ENCODE peak calls at places on chromosomes 2 and 18, in eight cellular contexts. S is BE2C; F is PC-9; B is fibroblast of villous mesenchyme; K is CD8-positive, alpha-beta T cell; I is GM23248; M is esophagus muscularis mucosa; P is NT2/D1. Y is an unnamed sample.

GRCh38 chr18:27378396-27379094 is 193.4 kb upstream of the CHST9 start:
- DNase-seq in S (no peak), F (peak; percentile 55), B (no peak), K (no peak), I (peak; percentile 50), M (no peak), P (no peak), Y (peak; percentile 79)

GRCh38 chr18:58186258-58186948 is 142.4 kb downstream of the NEDD4L start:
- DNase-seq in S (no peak), F (peak; percentile 73), B (peak; percentile 40), K (no peak), I (peak; percentile 72), M (no peak), P (no peak), Y (peak; percentile 82)

GRCh38 chr2:52828112-52828511 is 939.5 kb upstream of the CHAC2 start:
- DNase-seq in S (no peak), F (no peak), B (no peak), K (no peak), I (no peak), M (no peak), P (no peak), Y (no peak)

GRCh38 chr2:84443477-84443876 is 15.6 kb downstream of the SUCLG1 start:
- DNase-seq in S (no peak), F (no peak), B (peak; percentile 80), K (no peak), I (no peak), M (no peak), P (no peak), Y (peak; percentile 18)

GRCh38 chr18:48953096-48953706 is 2.4 kb upstream of the SMAD7 start:
- DNase-seq in S (no peak), F (no peak), B (no peak), K (no peak), I (peak; percentile 61), M (no peak), P (no peak), Y (no peak)

GRCh38 chr18:28193177-28193778 is 16.3 kb upstream of the CDH2 start:
- DNase-seq in S (no peak), F (no peak), B (no peak), K (no peak), I (no peak), M (no peak), P (no peak), Y (no peak)

GRCh38 chr2:108630567-108631405 is 88.5 kb upstream of the RANBP2 start:
- DNase-seq in S (no peak), F (no peak), B (peak; percentile 64), K (no peak), I (peak; percentile 39), M (no peak), P (no peak), Y (no peak)

GRCh38 chr18:22452226-22452668 is 34.5 kb upstream of the CTAGE1 start:
- DNase-seq in S (no peak), F (no peak), B (no peak), K (no peak), I (no peak), M (no peak), P (no peak), Y (no peak)

GRCh38 chr2:112714331-112714730 is 6.5 kb upstream of the NT5DC4 start:
- DNase-seq in S (no peak), F (no peak), B (no peak), K (no peak), I (no peak), M (no peak), P (no peak), Y (no peak)

GRCh38 chr18:32439802-32440201 is 30.9 kb downstream of the GAREM1 start:
- DNase-seq in S (no peak), F (no peak), B (no peak), K (no peak), I (no peak), M (no peak), P (no peak), Y (no peak)

GRCh38 chr2:2455151-2455550 is 124.1 kb upstream of the MYT1L start:
- DNase-seq in S (no peak), F (no peak), B (no peak), K (no peak), I (no peak), M (no peak), P (no peak), Y (peak; percentile 41)

GRCh38 chr2:195057001-195057400 is 600.0 kb upstream of the SLC39A10 start:
- DNase-seq in S (no peak), F (no peak), B (no peak), K (no peak), I (no peak), M (no peak), P (no peak), Y (no peak)

GRCh38 chr2:134670955-134671354 is 47.8 kb downstream of the TMEM163 start:
- DNase-seq in S (no peak), F (no peak), B (no peak), K (no peak), I (no peak), M (no peak), P (no peak), Y (no peak)
- H3K4me3 ChIP-seq in S (no peak overlapping the region), F (no peak overlapping the region), B (no peak overlapping the region), K (no peak overlapping the region), I (no peak overlapping the region), M (no peak overlapping the region), P (no peak overlapping the region), Y (no peak overlapping the region)

GRCh38 chr2:231245253-231246094 is 47.0 kb downstream of the ARMC9 start:
- DNase-seq in S (peak; percentile 29), F (peak; percentile 25), B (peak; percentile 44), K (no peak), I (no peak), M (no peak), P (no peak), Y (no peak)
- H3K4me3 ChIP-seq in S (no peak overlapping the region), F (no peak overlapping the region), B (no peak overlapping the region), K (no peak overlapping the region), I (no peak overlapping the region), M (no peak overlapping the region), P (no peak overlapping the region), Y (no peak overlapping the region)

GRCh38 chr2:45007356-45007755 is 1.9 kb downstream of the SIX2 start:
- DNase-seq in S (no peak), F (no peak), B (no peak), K (no peak), I (no peak), M (no peak), P (no peak), Y (no peak)

GRCh38 chr2:45006942-45007287 is 2.3 kb downstream of the SIX2 start:
- DNase-seq in S (no peak), F (no peak), B (no peak), K (no peak), I (no peak), M (no peak), P (no peak), Y (no peak)

GRCh38 chr2:45004569-45005181 is 4.6 kb downstream of the SIX2 start:
- DNase-seq in S (no peak), F (no peak), B (no peak), K (no peak), I (peak; percentile 35), M (no peak), P (no peak), Y (no peak)

GRCh38 chr2:45005261-45006002 is 3.8 kb downstream of the SIX2 start:
- DNase-seq in S (no peak), F (no peak), B (no peak), K (no peak), I (no peak), M (no peak), P (no peak), Y (no peak)

GRCh38 chr2:45006041-45006941 is 3.0 kb downstream of the SIX2 start:
- DNase-seq in S (no peak), F (no peak), B (no peak), K (no peak), I (no peak), M (no peak), P (no peak), Y (no peak)
- H3K4me3 ChIP-seq in S (no peak overlapping the region), F (no peak overlapping the region), B (no peak overlapping the region), K (no peak overlapping the region), I (no peak overlapping the region), M (no peak overlapping the region), P (no peak overlapping the region), Y (peak overlapping the region; percentile 1)

DNA sequence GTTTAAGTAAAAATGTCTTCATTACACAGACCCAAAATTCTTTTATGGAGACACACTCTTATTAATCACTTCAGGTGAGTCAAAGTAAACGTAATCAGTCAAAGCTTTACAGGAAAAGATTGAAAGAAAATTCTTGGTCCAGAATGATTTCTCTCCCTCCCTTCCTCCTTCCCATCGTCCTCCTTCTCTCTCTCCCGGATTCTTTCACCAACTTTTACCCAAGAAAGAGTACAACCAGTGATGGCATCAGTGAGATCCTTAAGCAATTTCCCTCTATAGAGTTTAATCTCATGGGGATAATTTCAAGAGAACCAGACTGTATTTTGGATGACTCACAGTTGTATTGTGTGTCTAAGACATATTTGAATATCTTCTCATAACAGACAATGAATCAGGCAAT is 258.1 kb downstream of the ALK start:
- DNase-seq in S (no peak), F (no peak), B (peak; percentile 6), K (no peak), I (peak; percentile 84), M (no peak), P (no peak), Y (peak; percentile 76)
- H3K4me3 ChIP-seq in S (no peak overlapping the region), F (no peak overlapping the region), B (no peak overlapping the region), K (no peak overlapping the region), I (no peak overlapping the region), M (no peak overlapping the region), P (no peak overlapping the region), Y (no peak overlapping the region)

DNA sequence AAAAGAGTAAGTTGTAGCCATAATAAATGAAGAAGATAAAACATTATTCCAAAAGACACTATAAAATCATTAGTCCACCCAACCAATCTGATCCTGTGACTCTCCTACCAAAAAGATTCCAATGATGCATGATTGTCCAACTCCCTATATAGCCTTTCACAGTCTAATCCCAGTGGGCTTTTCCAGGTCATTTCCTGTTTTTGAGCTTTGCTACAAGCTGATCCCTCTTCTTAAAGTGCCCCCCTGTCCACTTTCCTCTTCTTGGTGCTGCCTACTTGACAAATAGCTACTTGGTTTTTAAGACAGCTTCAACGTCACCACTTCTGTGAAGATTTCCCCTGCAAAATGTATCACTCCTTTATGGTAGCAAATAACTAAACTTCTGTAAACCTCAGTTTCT is 88.4 kb downstream of the SEMA4F start:
- DNase-seq in S (no peak), F (no peak), B (no peak), K (no peak), I (no peak), M (peak; percentile 53), P (no peak), Y (no peak)
- H3K4me3 ChIP-seq in S (no peak overlapping the region), F (no peak overlapping the region), B (no peak overlapping the region), K (no peak overlapping the region), I (no peak overlapping the region), M (no peak overlapping the region), P (no peak overlapping the region), Y (no peak overlapping the region)

Y was measured in astrocyte of the spinal cord.